ENCODE peak calls at places on chromosome 13, in six cellular contexts. J is B cell, C is cardiac fibroblast, G is astrocyte, B is GM20000, X is heart right ventricle. W is an unnamed sample.

GRCh38 chr13:47179321-47179720 is 282.5 kb upstream of the HTR2A start:
- DNase-seq in B (no peak), X (no peak), C (no peak), G (no peak), J (no peak), W (no peak)

GRCh38 chr13:110298566-110299321 is 8.2 kb downstream of the COL4A1 start:
- DNase-seq in C (peak; percentile 61), G (no peak), B (no peak), J (no peak), X (peak; percentile 48), W (peak; percentile 33)

GRCh38 chr13:98909016-98909415 is 68.8 kb downstream of the DOCK9 start:
- DNase-seq in J (no peak), B (no peak), X (no peak), G (no peak), C (peak; percentile 75), W (no peak)

GRCh38 chr13:46556380-46556779 is 3.4 kb downstream of the LRCH1 start:
- DNase-seq in X (no peak), G (no peak), C (no peak), J (no peak), B (no peak), W (no peak)

GRCh38 chr13:32426981-32427851 is 714 bp downstream of the N4BP2L1 start:
- DNase-seq in X (peak; percentile 34), C (peak; percentile 19), G (no peak), J (peak; percentile 68), B (peak; percentile 62), W (peak; percentile 63)

GRCh38 chr13:31946091-31946770 is 85.3 kb upstream of the FRY start:
- DNase-seq in G (peak; percentile 25), X (no peak), C (peak; percentile 29), J (no peak), B (no peak), W (no peak)

GRCh38 chr13:42395066-42395821 is 123.3 kb downstream of the AKAP11 start:
- DNase-seq in B (no peak), X (no peak), J (no peak), C (no peak), G (no peak), W (no peak)

GRCh38 chr13:77325371-77325941 is 1.4 kb downstream of the MYCBP2 start:
- DNase-seq in J (no peak), G (no peak), X (no peak), C (peak; percentile 27), B (peak; percentile 50), W (peak; percentile 48)

GRCh38 chr13:113803409-113804016 is 44.5 kb downstream of the TMEM255B start:
- DNase-seq in C (no peak), J (no peak), B (no peak), X (no peak), G (no peak), W (no peak)

GRCh38 chr13:97018029-97018819 is 23.9 kb upstream of the OXGR1 start:
- DNase-seq in J (peak; percentile 45), B (peak; percentile 45), C (peak; percentile 73), G (peak; percentile 38), X (no peak), W (peak; percentile 46)

GRCh38 chr13:29758591-29759114 is 91.8 kb downstream of the UBL3 start:
- DNase-seq in B (peak; percentile 66), X (no peak), G (no peak), C (peak; percentile 44), J (peak; percentile 46), W (peak; percentile 69)

GRCh38 chr13:94309997-94310842 is 169.3 kb downstream of the DCT start:
- DNase-seq in X (no peak), J (no peak), B (no peak), C (peak; percentile 92), G (peak; percentile 96), W (no peak)

GRCh38 chr13:113742000-113742441 is 17.0 kb upstream of the TMEM255B start:
- DNase-seq in C (peak; percentile 36), B (no peak), G (no peak), J (no peak), X (no peak), W (no peak)

DNA sequence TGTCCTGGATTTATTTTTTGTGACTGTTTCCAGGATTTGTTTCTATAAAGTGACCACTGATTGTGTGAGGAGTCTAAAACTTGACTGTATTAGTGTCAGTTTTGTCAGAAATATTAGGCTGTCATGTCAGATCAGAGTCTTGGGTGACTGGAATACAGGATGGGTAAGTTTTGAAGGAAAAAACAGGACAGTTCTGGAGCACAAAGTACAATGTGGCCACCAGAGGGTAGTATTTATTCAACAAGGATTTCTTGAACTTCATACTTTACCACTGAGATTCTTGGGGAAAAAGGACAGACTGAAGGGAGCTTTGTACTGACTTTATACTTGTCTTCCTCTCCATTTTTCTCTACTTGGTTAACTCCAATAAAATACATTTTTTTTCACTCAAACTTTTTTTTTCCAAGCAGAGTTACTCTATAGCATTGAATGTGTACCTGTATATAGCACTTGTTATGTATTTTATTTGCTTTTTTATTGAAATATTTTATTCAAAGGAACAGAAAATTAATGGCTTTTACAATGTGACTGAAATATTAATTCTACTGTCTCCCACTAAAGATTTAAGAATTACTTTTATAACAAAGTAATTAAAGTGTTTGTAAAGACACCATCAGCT is 51.1 kb downstream of the LMO7 start:
- DNase-seq in J (no peak), G (no peak), B (no peak), C (peak; percentile 74), X (no peak), W (no peak)
- TF ChIP-seq CTCF in J (no peak), G (peak; percentile 58), B (no peak), C (peak; percentile 46), X (peak; percentile 51), W (peak; percentile 11)

GRCh38 chr13:100662470-100663211 is 12.0 kb downstream of the TMTC4 start:
- DNase-seq in G (no peak), J (no peak), B (no peak), X (no peak), C (no peak), W (no peak)

GRCh38 chr13:100657881-100658315 is 16.7 kb downstream of the TMTC4 start:
- DNase-seq in X (no peak), C (no peak), B (no peak), J (no peak), G (no peak), W (no peak)

GRCh38 chr13:100658363-100658762 is 16.2 kb downstream of the TMTC4 start:
- DNase-seq in B (no peak), J (no peak), X (no peak), G (no peak), C (no peak), W (no peak)

GRCh38 chr13:100660761-100661160 is 13.8 kb downstream of the TMTC4 start:
- DNase-seq in G (no peak), J (no peak), C (no peak), B (no peak), X (no peak), W (no peak)

DNA sequence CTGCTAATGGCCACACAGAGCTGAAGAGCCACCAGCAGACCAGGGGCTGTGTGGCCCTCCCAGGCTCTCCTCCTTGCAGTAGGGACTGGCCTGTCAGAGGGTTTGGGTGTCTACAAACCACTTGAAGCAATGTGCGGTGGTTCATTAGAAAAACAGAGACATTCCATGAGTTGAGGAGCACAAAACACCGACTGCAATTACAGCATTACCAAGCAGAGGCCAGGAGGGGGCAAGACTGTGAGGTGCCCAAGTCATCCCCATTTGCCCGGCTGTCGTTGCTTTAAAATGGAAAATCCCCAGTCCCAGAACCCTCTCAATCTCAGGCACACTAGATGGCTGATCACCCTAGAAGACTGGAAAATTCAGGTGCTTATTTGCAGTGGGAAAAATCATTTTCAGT is 15.0 kb downstream of the TMTC4 start:
- DNase-seq in B (no peak), G (no peak), J (no peak), C (no peak), X (no peak), W (no peak)
- TF ChIP-seq CTCF in B (no peak), G (no peak), J (no peak), C (no peak), X (no peak), W (no peak)

GRCh38 chr13:106376411-106377112 is 158.9 kb downstream of the EFNB2 start:
- DNase-seq in C (peak; percentile 96), B (no peak), X (no peak), G (peak; percentile 97), J (no peak), W (no peak)
- TF ChIP-seq CTCF in C (peak; percentile 21), B (no peak), X (no peak), G (peak; percentile 51), J (no peak), W (no peak)

GRCh38 chr13:40564342-40564997 is 102.0 kb downstream of the FOXO1 start:
- DNase-seq in C (no peak), J (no peak), G (no peak), X (no peak), B (peak; percentile 36), W (peak; percentile 57)
- TF ChIP-seq CTCF in C (peak; percentile 36), J (no peak), G (no peak), X (peak; percentile 20), B (no peak), W (peak; percentile 17)

GRCh38 chr13:50915562-50915961 is 6.0 kb downstream of the RNASEH2B start:
- DNase-seq in X (no peak), J (peak; percentile 54), C (no peak), B (no peak), G (no peak), W (no peak)
- TF ChIP-seq CTCF in X (no peak), J (peak; percentile 27), C (no peak), B (peak; percentile 4), G (no peak), W (peak; percentile 22)

GRCh38 chr13:86174632-86175031 is 375.4 kb upstream of the SLITRK6 start:
- DNase-seq in C (no peak), B (no peak), J (no peak), G (no peak), X (no peak), W (no peak)
- TF ChIP-seq CTCF in C (no peak), B (no peak), J (no peak), G (no peak), X (no peak), W (no peak)

DNA sequence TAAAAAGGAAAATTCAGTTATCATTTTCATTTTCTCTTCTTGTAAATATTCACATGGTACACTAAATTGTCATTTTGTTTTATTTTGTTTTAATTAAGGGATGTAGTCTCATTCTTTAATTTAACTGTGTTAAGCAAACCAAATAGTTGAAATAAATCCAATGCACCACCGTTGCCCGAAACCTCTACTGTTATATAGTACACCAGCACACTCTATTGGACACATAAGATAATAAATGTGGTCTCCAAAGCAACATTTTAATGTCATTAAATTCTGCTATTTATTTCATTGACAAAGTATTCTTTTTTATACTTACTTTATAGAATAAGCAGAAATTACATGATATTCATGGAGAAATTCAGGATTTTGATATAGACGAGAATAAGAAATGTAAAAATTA is 156.4 kb upstream of the FREM2 start:
- DNase-seq in X (no peak), G (peak; percentile 6), C (peak; percentile 43), B (peak; percentile 8), J (no peak), W (peak; percentile 7)
- TF ChIP-seq CTCF in X (peak; percentile 60), G (peak; percentile 20), C (peak; percentile 22), B (peak; percentile 9), J (peak; percentile 44), W (peak; percentile 31)

GRCh38 chr13:81929988-81930387 is 1589.1 kb upstream of the SPRY2 start:
- DNase-seq in C (peak; percentile 5), G (no peak), B (no peak), J (no peak), X (no peak), W (no peak)
- TF ChIP-seq CTCF in C (no peak), G (peak; percentile 45), B (no peak), J (no peak), X (peak; percentile 9), W (no peak)

DNA sequence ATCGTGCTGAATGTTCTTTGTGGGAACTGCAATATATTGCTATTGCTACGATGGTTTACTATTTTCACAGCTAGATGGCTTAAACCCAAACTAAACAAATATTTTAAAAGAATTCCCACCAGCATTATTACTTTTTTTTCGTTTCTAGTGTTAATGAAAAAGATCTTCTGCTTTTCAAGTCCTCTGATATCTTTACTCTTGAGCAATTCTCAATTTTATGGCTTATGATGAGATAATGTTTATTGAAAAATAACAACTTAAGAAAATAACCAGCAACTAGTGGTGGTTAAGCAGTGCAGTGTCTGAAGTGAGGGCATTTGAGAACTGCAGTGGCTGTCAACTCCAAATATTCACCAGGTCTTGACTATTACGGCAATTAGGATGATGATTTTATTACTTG is 360.4 kb downstream of the ENOX1 start:
- DNase-seq in B (no peak), G (no peak), C (no peak), X (no peak), J (no peak), W (no peak)
- TF ChIP-seq CTCF in B (no peak), G (no peak), C (no peak), X (no peak), J (no peak), W (no peak)

W was measured in GM13976.